ENCODE peak calls at places on chromosomes 5 and 9, in eight cellular contexts. Q, J, Y, R, S, X, L and B are unnamed samples. For H3K4me1, the result is how much of the 10 kb centered on the place peaks cover.

GRCh38 chr9:87831159-87831558 is 51.5 kb upstream of the SPATA31E1 start:
- DNase-seq in R (no peak), Y (no peak), Q (no peak), J (no peak), L (no peak), S (no peak), X (no peak), B (no peak)

GRCh38 chr5:93517828-93518227 is 63.2 kb downstream of the NR2F1-AS1 start:
- DNase-seq in X (no peak), J (no peak), L (no peak), Y (no peak), Q (no peak), S (no peak), R (no peak), B (no peak)

GRCh38 chr5:131381011-131381410 is 117.2 kb downstream of the CDC42SE2 start:
- DNase-seq in R (no peak), Y (no peak), S (no peak), L (no peak), X (no peak), Q (no peak), J (no peak), B (no peak)

GRCh38 chr9:2403701-2404100 is 217.9 kb upstream of the VLDLR start:
- DNase-seq in L (no peak), R (no peak), J (no peak), Y (no peak), S (no peak), Q (no peak), X (no peak), B (no peak)

GRCh38 chr9:116027511-116027910 is 126.1 kb upstream of the PAPPA start:
- DNase-seq in Y (no peak), X (no peak), J (no peak), S (no peak), L (no peak), Q (no peak), R (no peak), B (no peak)

GRCh38 chr5:96702503-96703383 is 40.6 kb downstream of the CAST start:
- DNase-seq in L (peak), Q (peak), S (peak), J (peak), Y (peak), X (peak), R (peak), B (peak)

GRCh38 chr5:61028382-61028781 is 83.4 kb downstream of the NDUFAF2 start:
- DNase-seq in R (no peak), S (no peak), J (no peak), X (no peak), Y (no peak), Q (no peak), L (no peak), B (no peak)

GRCh38 chr5:5066276-5067186 is 73.6 kb upstream of the ADAMTS16 start:
- DNase-seq in R (no peak), S (no peak), Y (no peak), Q (no peak), X (no peak), L (no peak), J (no peak), B (no peak)

GRCh38 chr9:107994638-107995037 is 505.1 kb upstream of the KLF4 start:
- DNase-seq in R (no peak), S (no peak), L (no peak), Y (no peak), Q (no peak), J (no peak), X (no peak), B (no peak)

GRCh38 chr5:116068028-116068632 is 16.7 kb upstream of the COMMD10 start:
- DNase-seq in Y (no peak), Q (no peak), L (peak), J (no peak), R (peak), S (no peak), X (peak), B (peak)

GRCh38 chr5:40679998-40680681 is 425 bp downstream of the PTGER4 start:
- DNase-seq in L (no peak), Q (peak), J (peak), S (peak), X (no peak), Y (no peak), R (no peak), B (peak)

GRCh38 chr5:14930486-14930885 is 58.9 kb upstream of the ANKH start:
- DNase-seq in R (no peak), S (no peak), X (no peak), Q (no peak), Y (no peak), J (no peak), L (no peak), B (no peak)

GRCh38 chr9:128143409-128144238 is 5.6 kb upstream of the LCN2 start:
- DNase-seq in S (no peak), R (peak), X (no peak), L (no peak), J (peak), Y (no peak), Q (peak), B (no peak)

GRCh38 chr9:94796687-94797086 is 70.2 kb downstream of the AOPEP start:
- DNase-seq in Q (no peak), J (no peak), X (no peak), S (no peak), L (no peak), R (no peak), Y (no peak), B (no peak)

GRCh38 chr5:180100621-180101450 is 29.3 kb upstream of the RNF130 start:
- DNase-seq in S (no peak), Q (no peak), L (no peak), R (no peak), J (no peak), X (no peak), Y (no peak), B (no peak)

GRCh38 chr5:173814053-173814452 is 74.1 kb upstream of the CPEB4 start:
- DNase-seq in L (no peak), X (no peak), J (no peak), Y (no peak), Q (no peak), S (no peak), R (no peak), B (no peak)
- H3K4me1 ChIP-seq in L (under half), X (under half), J (under half), Y (under half), Q (under half), S (under half), R (under half), B (under half)

DNA sequence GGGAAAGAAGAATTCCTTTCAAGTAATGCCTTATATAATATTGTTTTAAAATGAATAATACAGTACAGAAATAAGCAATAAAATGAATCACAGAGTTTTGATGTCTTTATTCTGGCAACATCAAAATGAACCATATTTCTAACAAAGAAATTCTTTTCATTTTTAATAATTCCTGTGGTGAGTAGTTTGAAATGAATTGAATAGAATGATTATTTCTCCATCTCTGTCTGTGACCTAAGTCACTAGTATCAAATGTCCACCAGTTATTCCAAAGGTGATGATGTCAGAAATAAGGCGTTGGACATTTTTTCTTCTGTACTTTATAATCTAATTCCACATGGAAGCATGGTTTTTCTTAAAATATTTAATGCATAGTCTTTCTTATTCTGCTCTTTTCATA is 106.2 kb downstream of the ADAMTSL1 start:
- DNase-seq in X (no peak), S (no peak), Y (no peak), Q (no peak), R (no peak), J (no peak), L (no peak), B (no peak)
- TF ChIP-seq POLR2AphosphoS5 in X (no peak), S (no peak), Y (no peak), Q (no peak), R (no peak), J (no peak), L (no peak), B (no peak)

GRCh38 chr9:92781902-92782301 is 17.3 kb upstream of the BICD2 start:
- DNase-seq in S (no peak), L (no peak), X (no peak), J (no peak), Y (no peak), Q (peak), R (no peak), B (no peak)

GRCh38 chr9:92790542-92791527 is 26.2 kb upstream of the BICD2 start:
- DNase-seq in R (peak), X (peak), Y (peak), Q (peak), S (peak), L (peak), J (peak), B (peak)

DNA sequence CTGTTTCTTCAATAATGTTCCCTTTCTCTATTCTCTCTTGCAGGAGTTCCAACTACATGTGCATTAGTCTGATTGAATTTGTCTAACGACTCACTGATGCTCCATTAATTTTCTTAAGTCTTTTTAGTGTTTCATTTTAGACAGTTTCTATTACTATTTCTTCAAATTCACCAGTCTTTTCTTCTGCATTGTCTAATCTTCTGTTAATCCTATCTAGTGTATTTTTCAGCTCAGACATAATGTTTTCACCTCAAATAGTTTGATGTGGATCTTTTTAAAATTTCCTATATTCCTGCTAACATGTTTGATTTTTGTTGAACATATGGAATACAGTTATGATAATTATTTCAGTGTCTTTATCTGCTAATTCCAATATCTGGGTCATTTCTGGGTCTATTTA is 21.7 kb upstream of the BICD2 start:
- DNase-seq in Y (no peak), Q (no peak), R (no peak), S (no peak), X (no peak), J (no peak), L (no peak), B (no peak)
- H3K4me1 ChIP-seq in Y (under half), Q (under half), R (under half), S (under half), X (under half), J (under half), L (under half), B (under half)

GRCh38 chr5:53291528-53291927 is 182.0 kb upstream of the MOCS2 start:
- DNase-seq in X (no peak), L (no peak), Y (no peak), R (no peak), J (no peak), S (no peak), Q (no peak), B (no peak)
- TF ChIP-seq POLR2AphosphoS5 in X (no peak), L (no peak), Y (no peak), R (no peak), J (no peak), S (peak), Q (no peak), B (no peak)

GRCh38 chr5:109709225-109709624 is 19.5 kb downstream of the MAN2A1 start:
- DNase-seq in X (no peak), L (peak), S (no peak), J (no peak), R (no peak), Q (no peak), Y (no peak), B (no peak)

GRCh38 chr5:109708813-109709212 is 19.1 kb downstream of the MAN2A1 start:
- DNase-seq in Y (no peak), R (no peak), X (no peak), S (no peak), J (no peak), Q (no peak), L (no peak), B (no peak)

GRCh38 chr5:109705596-109705995 is 15.9 kb downstream of the MAN2A1 start:
- DNase-seq in Y (no peak), Q (no peak), R (no peak), J (no peak), L (no peak), S (no peak), X (no peak), B (no peak)

GRCh38 chr5:109706065-109706464 is 16.3 kb downstream of the MAN2A1 start:
- DNase-seq in L (no peak), Y (no peak), X (no peak), Q (no peak), J (no peak), R (no peak), S (no peak), B (no peak)

GRCh38 chr5:109707531-109707930 is 17.8 kb downstream of the MAN2A1 start:
- DNase-seq in Q (no peak), Y (no peak), R (peak), L (peak), J (no peak), S (no peak), X (no peak), B (no peak)
- H3K4me1 ChIP-seq in Q (under half), Y (under half), R (half or more), L (under half), J (under half), S (under half), X (under half), B (under half)

GRCh38 chr5:36373527-36374086 is 71.9 kb upstream of the RANBP3L start:
- DNase-seq in R (no peak), X (no peak), J (peak), Y (peak), Q (peak), S (peak), L (peak), B (peak)
- TF ChIP-seq POLR2AphosphoS5 in R (no peak), X (no peak), J (no peak), Y (peak), Q (peak), S (no peak), L (no peak), B (peak)

DNA sequence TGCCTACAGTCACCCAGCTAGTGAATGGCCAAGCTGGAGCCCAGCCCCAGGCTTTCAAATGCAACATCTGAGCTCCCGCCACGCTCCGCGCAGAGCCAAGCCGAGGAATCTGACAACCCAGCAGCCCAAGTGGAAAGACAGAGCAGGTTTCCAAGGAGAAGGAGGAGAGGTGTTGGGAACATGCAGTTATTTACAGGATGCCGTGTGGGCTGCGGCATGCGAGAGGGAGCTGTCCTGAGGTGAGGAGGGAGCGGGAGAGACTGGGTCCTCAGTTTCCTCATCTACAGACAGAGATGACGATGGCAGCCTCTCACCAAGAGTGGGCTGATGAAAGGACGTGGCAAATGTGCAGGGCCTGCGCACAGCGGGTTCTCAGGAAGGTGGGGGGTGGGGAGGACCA is 15.0 kb upstream of the CPLX2 start:
- DNase-seq in J (no peak), Q (no peak), X (no peak), L (no peak), S (no peak), Y (no peak), R (no peak), B (no peak)
- H3K4me1 ChIP-seq in J (under half), Q (under half), X (under half), L (half or more), S (under half), Y (under half), R (under half), B (under half)

GRCh38 chr5:16776611-16777251 is 159.4 kb downstream of the MYO10 start:
- DNase-seq in Q (no peak), Y (no peak), X (no peak), J (no peak), L (peak), R (peak), S (no peak), B (peak)
- TF ChIP-seq POLR2AphosphoS5 in Q (peak), Y (no peak), X (no peak), J (no peak), L (no peak), R (no peak), S (peak), B (peak)

GRCh38 chr5:86115164-86115563 is 502.6 kb upstream of the COX7C start:
- DNase-seq in Q (no peak), S (no peak), J (no peak), X (no peak), R (no peak), Y (no peak), L (no peak), B (no peak)
- H3K4me1 ChIP-seq in Q (under half), S (under half), J (under half), X (under half), R (under half), Y (under half), L (under half), B (under half)

GRCh38 chr5:134902071-134902801 is 2.7 kb upstream of the PCBD2 start:
- DNase-seq in Y (no peak), R (no peak), S (no peak), X (no peak), J (no peak), L (no peak), Q (no peak), B (no peak)

GRCh38 chr5:134904621-134905245 is at the start of gene PCBD2:
- DNase-seq in J (peak), S (peak), R (peak), Y (peak), Q (peak), X (peak), L (peak), B (peak)

GRCh38 chr5:134906811-134907210 is 1.9 kb downstream of the PCBD2 start:
- DNase-seq in Y (no peak), X (peak), S (no peak), R (no peak), Q (no peak), J (no peak), L (no peak), B (no peak)

DNA sequence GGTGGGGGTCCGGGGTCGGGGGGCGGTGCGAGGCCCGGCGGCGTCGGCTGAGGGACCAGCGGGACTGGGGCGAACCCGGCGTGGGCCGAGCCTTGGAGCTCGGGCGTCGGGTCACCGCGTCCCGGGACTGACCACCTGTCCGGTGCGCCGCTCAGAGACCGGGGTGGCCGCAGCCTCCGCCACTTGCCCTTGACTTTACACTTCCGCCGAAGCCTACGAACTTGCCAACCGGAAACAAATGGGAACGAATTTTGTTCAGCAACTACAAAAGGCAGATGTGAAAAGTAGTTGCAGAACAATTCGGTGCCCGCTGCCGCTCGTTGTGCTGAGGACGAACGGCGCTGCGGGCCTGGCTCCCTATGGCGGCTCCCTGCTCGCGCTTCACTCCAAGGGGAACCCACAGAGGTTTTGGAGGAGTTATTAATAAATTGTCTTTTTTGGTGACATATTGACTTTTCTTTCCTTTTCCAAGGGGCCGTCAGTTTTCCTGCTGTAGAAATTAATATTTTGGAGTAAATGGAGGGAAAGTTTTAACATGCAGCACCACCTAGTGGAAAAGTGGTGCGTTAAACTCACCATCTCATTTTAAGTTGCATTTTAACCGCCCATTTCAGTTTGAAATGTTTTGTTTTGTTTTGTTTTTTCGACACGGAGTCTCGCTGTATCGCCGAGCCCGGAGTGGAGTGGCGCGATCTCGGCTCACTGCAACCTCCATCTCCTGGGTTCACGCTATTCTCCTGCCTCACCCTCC is 490 bp downstream of the PCBD2 start:
- DNase-seq in L (peak), R (peak), Q (peak), S (peak), Y (peak), J (peak), X (peak), B (peak)
- TF ChIP-seq POLR2AphosphoS5 in L (no peak), R (no peak), Q (no peak), S (peak), Y (no peak), J (no peak), X (peak), B (no peak)